ENCODE peak calls at places on chromosomes 16 and 17, in seven cellular contexts. Z is adipocyte; X is stimulated activated CD4-positive, alpha-beta T cell treated with anti-CD3 and anti-CD28 coated beads, Interleukin-2, amount 100 ng/mL, for 24 hours; B is dorsolateral prefrontal cortex; J is hippocampal formation; L is Right ventricle myocardium superior; M is AG09309. O is an unnamed sample.

GRCh38 chr16:84144301-84144858 is 597 bp downstream of the HSDL1 start:
- DNase-seq in Z (peak; percentile 59), X (peak; percentile 55), B (no peak), J (no peak), L (peak; percentile 59), M (no peak), O (peak; percentile 15)

GRCh38 chr17:73645050-73645871 is 1.0 kb upstream of the SDK2 start:
- DNase-seq in X (peak; percentile 59), J (peak; percentile 71), L (peak; percentile 62), M (no peak), Z (peak; percentile 43), B (peak; percentile 59), O (peak; percentile 48)

GRCh38 chr16:83054302-83054701 is 427.5 kb downstream of the CDH13 start:
- DNase-seq in J (no peak), B (no peak), X (no peak), Z (no peak), M (no peak), L (no peak), O (no peak)

GRCh38 chr17:35841505-35841904 is 27.2 kb downstream of the HEATR9 start:
- DNase-seq in B (no peak), M (no peak), Z (peak; percentile 15), J (no peak), X (no peak), L (no peak), O (no peak)

GRCh38 chr16:476039-476438 is 50.6 kb downstream of the RAB11FIP3 start:
- DNase-seq in M (no peak), Z (no peak), J (no peak), B (no peak), L (no peak), X (no peak), O (no peak)

GRCh38 chr17:17151055-17151454 is 55.1 kb downstream of the PLD6 start:
- DNase-seq in J (no peak), M (peak; percentile 75), B (no peak), L (no peak), Z (peak; percentile 68), X (no peak), O (no peak)

GRCh38 chr17:58215685-58216084 is 3.4 kb downstream of the MKS1 start:
- DNase-seq in M (no peak), J (no peak), L (no peak), Z (no peak), X (no peak), B (no peak), O (no peak)

GRCh38 chr16:5069048-5069447 is 2.6 kb upstream of the ALG1 start:
- DNase-seq in J (no peak), B (no peak), X (no peak), M (no peak), Z (no peak), L (peak; percentile 6), O (no peak)

GRCh38 chr17:64296246-64296645 is 33.2 kb upstream of the TEX2 start:
- DNase-seq in L (no peak), J (no peak), Z (peak; percentile 18), M (no peak), X (no peak), B (no peak), O (no peak)

GRCh38 chr16:56869513-56870270 is 4.7 kb downstream of the SLC12A3 start:
- DNase-seq in B (no peak), M (no peak), X (peak; percentile 43), L (no peak), Z (no peak), J (no peak), O (peak; percentile 54)

GRCh38 chr16:89860747-89861304 is 12.6 kb upstream of the TCF25 start:
- DNase-seq in B (peak; percentile 59), M (no peak), J (no peak), L (peak; percentile 80), X (peak; percentile 83), Z (peak; percentile 66), O (peak; percentile 69)

GRCh38 chr17:77771998-77772397 is 186.5 kb upstream of the TNRC6C start:
- DNase-seq in M (no peak), Z (no peak), X (no peak), L (no peak), B (no peak), J (no peak), O (no peak)

GRCh38 chr17:42773290-42774035 is at the start of gene VPS25:
- DNase-seq in Z (peak; percentile 92), B (peak; percentile 71), J (peak; percentile 77), M (peak; percentile 43), L (peak; percentile 83), X (peak; percentile 74), O (peak; percentile 76)

GRCh38 chr17:16425202-16425601 is 9.8 kb downstream of the TRPV2 start:
- DNase-seq in J (no peak), Z (no peak), L (no peak), M (no peak), X (no peak), B (no peak), O (no peak)